ENCODE peak calls at places on chromosomes 4 and X, in ten cellular contexts. One of them, this sample, is unnamed.

GRCh38 chr4:63556332-63556731 is 852.9 kb downstream of the TECRL start:
- DNase-seq in HTR-8/SVneo: no peak
- DNase-seq in stimulated activated CD8-positive, alpha-beta memory T cell treated with anti-CD3 and anti-CD28 coated beads, Interleukin-15, amount 100 ng/mL, for 1 hour: no peak
- DNase-seq in HFFc6: no peak
- DNase-seq in MG63: no peak
- DNase-seq in stimulated activated CD4-positive, alpha-beta T cell treated with anti-CD3 and anti-CD28 coated beads, TNF-alpha, amount 100 ng/mL, for 24 hours: no peak
- DNase-seq in right lobe of liver: no peak
- DNase-seq in CD8-positive, alpha-beta memory T cell: no peak
- DNase-seq in AG10803: no peak
- DNase-seq in AG09309: no peak
- DNase-seq in this sample: no peak

GRCh38 chr4:139555705-139556070 is 331 bp downstream of the SETD7 start:
- DNase-seq in HTR-8/SVneo: peak; percentile 20
- DNase-seq in stimulated activated CD8-positive, alpha-beta memory T cell treated with anti-CD3 and anti-CD28 coated beads, Interleukin-15, amount 100 ng/mL, for 1 hour: no peak
- DNase-seq in HFFc6: no peak
- DNase-seq in MG63: peak; percentile 44
- DNase-seq in stimulated activated CD4-positive, alpha-beta T cell treated with anti-CD3 and anti-CD28 coated beads, TNF-alpha, amount 100 ng/mL, for 24 hours: no peak
- DNase-seq in right lobe of liver: peak; percentile 81
- DNase-seq in CD8-positive, alpha-beta memory T cell: peak; percentile 11
- DNase-seq in AG10803: no peak
- DNase-seq in AG09309: no peak
- DNase-seq in this sample: peak; percentile 30

GRCh38 chr4:118918388-118918787 is 29.7 kb downstream of the SYNPO2 start:
- DNase-seq in HTR-8/SVneo: peak; percentile 39
- DNase-seq in stimulated activated CD8-positive, alpha-beta memory T cell treated with anti-CD3 and anti-CD28 coated beads, Interleukin-15, amount 100 ng/mL, for 1 hour: no peak
- DNase-seq in HFFc6: peak; percentile 79
- DNase-seq in MG63: peak; percentile 25
- DNase-seq in stimulated activated CD4-positive, alpha-beta T cell treated with anti-CD3 and anti-CD28 coated beads, TNF-alpha, amount 100 ng/mL, for 24 hours: no peak
- DNase-seq in right lobe of liver: no peak
- DNase-seq in CD8-positive, alpha-beta memory T cell: no peak
- DNase-seq in AG10803: peak; percentile 82
- DNase-seq in AG09309: peak; percentile 58
- DNase-seq in this sample: no peak

GRCh38 chrX:130393451-130394074 is 8.1 kb upstream of the GPR119 start:
- DNase-seq in HTR-8/SVneo: peak; percentile 14
- DNase-seq in stimulated activated CD8-positive, alpha-beta memory T cell treated with anti-CD3 and anti-CD28 coated beads, Interleukin-15, amount 100 ng/mL, for 1 hour: no peak
- DNase-seq in HFFc6: peak; percentile 43
- DNase-seq in MG63: peak; percentile 43
- DNase-seq in stimulated activated CD4-positive, alpha-beta T cell treated with anti-CD3 and anti-CD28 coated beads, TNF-alpha, amount 100 ng/mL, for 24 hours: no peak
- DNase-seq in right lobe of liver: peak; percentile 48
- DNase-seq in CD8-positive, alpha-beta memory T cell: no peak
- DNase-seq in AG10803: peak; percentile 62
- DNase-seq in AG09309: peak; percentile 29
- DNase-seq in this sample: no peak

GRCh38 chr4:154506253-154506652 is 14.7 kb upstream of the DCHS2 start:
- DNase-seq in HTR-8/SVneo: peak; percentile 11
- DNase-seq in stimulated activated CD8-positive, alpha-beta memory T cell treated with anti-CD3 and anti-CD28 coated beads, Interleukin-15, amount 100 ng/mL, for 1 hour: no peak
- DNase-seq in HFFc6: peak; percentile 30
- DNase-seq in MG63: no peak
- DNase-seq in stimulated activated CD4-positive, alpha-beta T cell treated with anti-CD3 and anti-CD28 coated beads, TNF-alpha, amount 100 ng/mL, for 24 hours: no peak
- DNase-seq in right lobe of liver: no peak
- DNase-seq in CD8-positive, alpha-beta memory T cell: no peak
- DNase-seq in AG10803: peak; percentile 37
- DNase-seq in AG09309: peak; percentile 5
- DNase-seq in this sample: no peak

GRCh38 chr4:169202878-169203277 is 67.9 kb downstream of the SH3RF1 start:
- DNase-seq in HTR-8/SVneo: no peak
- DNase-seq in stimulated activated CD8-positive, alpha-beta memory T cell treated with anti-CD3 and anti-CD28 coated beads, Interleukin-15, amount 100 ng/mL, for 1 hour: no peak
- DNase-seq in HFFc6: no peak
- DNase-seq in MG63: no peak
- DNase-seq in stimulated activated CD4-positive, alpha-beta T cell treated with anti-CD3 and anti-CD28 coated beads, TNF-alpha, amount 100 ng/mL, for 24 hours: no peak
- DNase-seq in right lobe of liver: no peak
- DNase-seq in CD8-positive, alpha-beta memory T cell: no peak
- DNase-seq in AG10803: no peak
- DNase-seq in AG09309: no peak
- DNase-seq in this sample: no peak

GRCh38 chr4:89283975-89284556 is 23.5 kb downstream of the GPRIN3 start:
- DNase-seq in HTR-8/SVneo: no peak
- DNase-seq in stimulated activated CD8-positive, alpha-beta memory T cell treated with anti-CD3 and anti-CD28 coated beads, Interleukin-15, amount 100 ng/mL, for 1 hour: no peak
- DNase-seq in HFFc6: no peak
- DNase-seq in MG63: no peak
- DNase-seq in stimulated activated CD4-positive, alpha-beta T cell treated with anti-CD3 and anti-CD28 coated beads, TNF-alpha, amount 100 ng/mL, for 24 hours: no peak
- DNase-seq in right lobe of liver: no peak
- DNase-seq in CD8-positive, alpha-beta memory T cell: no peak
- DNase-seq in AG10803: no peak
- DNase-seq in AG09309: no peak
- DNase-seq in this sample: no peak

GRCh38 chrX:142040906-142041305 is 137.2 kb downstream of the MAGEC1 start:
- DNase-seq in HTR-8/SVneo: no peak
- DNase-seq in stimulated activated CD8-positive, alpha-beta memory T cell treated with anti-CD3 and anti-CD28 coated beads, Interleukin-15, amount 100 ng/mL, for 1 hour: no peak
- DNase-seq in HFFc6: no peak
- DNase-seq in MG63: no peak
- DNase-seq in stimulated activated CD4-positive, alpha-beta T cell treated with anti-CD3 and anti-CD28 coated beads, TNF-alpha, amount 100 ng/mL, for 24 hours: no peak
- DNase-seq in right lobe of liver: no peak
- DNase-seq in CD8-positive, alpha-beta memory T cell: no peak
- DNase-seq in AG10803: no peak
- DNase-seq in AG09309: no peak
- DNase-seq in this sample: no peak

GRCh38 chrX:10235851-10236250 is 79.1 kb downstream of the CLCN4 start:
- DNase-seq in HTR-8/SVneo: no peak
- DNase-seq in stimulated activated CD8-positive, alpha-beta memory T cell treated with anti-CD3 and anti-CD28 coated beads, Interleukin-15, amount 100 ng/mL, for 1 hour: no peak
- DNase-seq in HFFc6: no peak
- DNase-seq in MG63: peak; percentile 48
- DNase-seq in stimulated activated CD4-positive, alpha-beta T cell treated with anti-CD3 and anti-CD28 coated beads, TNF-alpha, amount 100 ng/mL, for 24 hours: no peak
- DNase-seq in right lobe of liver: no peak
- DNase-seq in CD8-positive, alpha-beta memory T cell: no peak
- DNase-seq in AG10803: peak; percentile 79
- DNase-seq in AG09309: peak; percentile 80
- DNase-seq in this sample: no peak

GRCh38 chr4:88613417-88613875 is 21.2 kb downstream of the HERC3 start:
- DNase-seq in HTR-8/SVneo: no peak
- DNase-seq in stimulated activated CD8-positive, alpha-beta memory T cell treated with anti-CD3 and anti-CD28 coated beads, Interleukin-15, amount 100 ng/mL, for 1 hour: peak; percentile 1
- DNase-seq in HFFc6: no peak
- DNase-seq in MG63: no peak
- DNase-seq in stimulated activated CD4-positive, alpha-beta T cell treated with anti-CD3 and anti-CD28 coated beads, TNF-alpha, amount 100 ng/mL, for 24 hours: no peak
- DNase-seq in right lobe of liver: no peak
- DNase-seq in CD8-positive, alpha-beta memory T cell: peak; percentile 82
- DNase-seq in AG10803: no peak
- DNase-seq in AG09309: no peak
- DNase-seq in this sample: no peak

GRCh38 chrX:49840679-49841078 is 11.6 kb downstream of the PAGE4 start:
- DNase-seq in HTR-8/SVneo: peak; percentile 26
- DNase-seq in stimulated activated CD8-positive, alpha-beta memory T cell treated with anti-CD3 and anti-CD28 coated beads, Interleukin-15, amount 100 ng/mL, for 1 hour: no peak
- DNase-seq in HFFc6: peak; percentile 56
- DNase-seq in MG63: peak; percentile 50
- DNase-seq in stimulated activated CD4-positive, alpha-beta T cell treated with anti-CD3 and anti-CD28 coated beads, TNF-alpha, amount 100 ng/mL, for 24 hours: peak; percentile 45
- DNase-seq in right lobe of liver: peak; percentile 57
- DNase-seq in CD8-positive, alpha-beta memory T cell: peak; percentile 10
- DNase-seq in AG10803: peak; percentile 25
- DNase-seq in AG09309: no peak
- DNase-seq in this sample: no peak

GRCh38 chr4:70392057-70392776 is 5.5 kb upstream of the OPRPN start:
- DNase-seq in HTR-8/SVneo: no peak
- DNase-seq in stimulated activated CD8-positive, alpha-beta memory T cell treated with anti-CD3 and anti-CD28 coated beads, Interleukin-15, amount 100 ng/mL, for 1 hour: no peak
- DNase-seq in HFFc6: no peak
- DNase-seq in MG63: no peak
- DNase-seq in stimulated activated CD4-positive, alpha-beta T cell treated with anti-CD3 and anti-CD28 coated beads, TNF-alpha, amount 100 ng/mL, for 24 hours: no peak
- DNase-seq in right lobe of liver: no peak
- DNase-seq in CD8-positive, alpha-beta memory T cell: no peak
- DNase-seq in AG10803: no peak
- DNase-seq in AG09309: no peak
- DNase-seq in this sample: no peak

GRCh38 chrX:119516157-119516702 is 48.0 kb downstream of the SLC25A5 start:
- DNase-seq in HTR-8/SVneo: peak; percentile 77
- DNase-seq in stimulated activated CD8-positive, alpha-beta memory T cell treated with anti-CD3 and anti-CD28 coated beads, Interleukin-15, amount 100 ng/mL, for 1 hour: no peak
- DNase-seq in HFFc6: peak; percentile 66
- DNase-seq in MG63: no peak
- DNase-seq in stimulated activated CD4-positive, alpha-beta T cell treated with anti-CD3 and anti-CD28 coated beads, TNF-alpha, amount 100 ng/mL, for 24 hours: peak; percentile 4
- DNase-seq in right lobe of liver: no peak
- DNase-seq in CD8-positive, alpha-beta memory T cell: peak; percentile 60
- DNase-seq in AG10803: peak; percentile 64
- DNase-seq in AG09309: no peak
- DNase-seq in this sample: peak; percentile 52

GRCh38 chrX:22366166-22366702 is 93.5 kb downstream of the CBLL2 start:
- DNase-seq in HTR-8/SVneo: no peak
- DNase-seq in stimulated activated CD8-positive, alpha-beta memory T cell treated with anti-CD3 and anti-CD28 coated beads, Interleukin-15, amount 100 ng/mL, for 1 hour: no peak
- DNase-seq in HFFc6: no peak
- DNase-seq in MG63: no peak
- DNase-seq in stimulated activated CD4-positive, alpha-beta T cell treated with anti-CD3 and anti-CD28 coated beads, TNF-alpha, amount 100 ng/mL, for 24 hours: no peak
- DNase-seq in right lobe of liver: no peak
- DNase-seq in CD8-positive, alpha-beta memory T cell: no peak
- DNase-seq in AG10803: peak; percentile 34
- DNase-seq in AG09309: peak; percentile 4
- DNase-seq in this sample: no peak

GRCh38 chr4:535181-535923 is 36.3 kb downstream of the PIGG start:
- DNase-seq in HTR-8/SVneo: no peak
- DNase-seq in stimulated activated CD8-positive, alpha-beta memory T cell treated with anti-CD3 and anti-CD28 coated beads, Interleukin-15, amount 100 ng/mL, for 1 hour: no peak
- DNase-seq in HFFc6: no peak
- DNase-seq in MG63: no peak
- DNase-seq in stimulated activated CD4-positive, alpha-beta T cell treated with anti-CD3 and anti-CD28 coated beads, TNF-alpha, amount 100 ng/mL, for 24 hours: no peak
- DNase-seq in right lobe of liver: no peak
- DNase-seq in CD8-positive, alpha-beta memory T cell: no peak
- DNase-seq in AG10803: no peak
- DNase-seq in AG09309: no peak
- DNase-seq in this sample: no peak

GRCh38 chr4:113691676-113692075 is 69.9 kb downstream of the CAMK2D start:
- DNase-seq in HTR-8/SVneo: no peak
- DNase-seq in stimulated activated CD8-positive, alpha-beta memory T cell treated with anti-CD3 and anti-CD28 coated beads, Interleukin-15, amount 100 ng/mL, for 1 hour: no peak
- DNase-seq in HFFc6: no peak
- DNase-seq in MG63: no peak
- DNase-seq in stimulated activated CD4-positive, alpha-beta T cell treated with anti-CD3 and anti-CD28 coated beads, TNF-alpha, amount 100 ng/mL, for 24 hours: no peak
- DNase-seq in right lobe of liver: no peak
- DNase-seq in CD8-positive, alpha-beta memory T cell: no peak
- DNase-seq in AG10803: no peak
- DNase-seq in AG09309: no peak
- DNase-seq in this sample: no peak

GRCh38 chr4:186009976-186010375 is 59.0 kb upstream of the TLR3 start:
- DNase-seq in HTR-8/SVneo: no peak
- DNase-seq in stimulated activated CD8-positive, alpha-beta memory T cell treated with anti-CD3 and anti-CD28 coated beads, Interleukin-15, amount 100 ng/mL, for 1 hour: no peak
- DNase-seq in HFFc6: no peak
- DNase-seq in MG63: no peak
- DNase-seq in stimulated activated CD4-positive, alpha-beta T cell treated with anti-CD3 and anti-CD28 coated beads, TNF-alpha, amount 100 ng/mL, for 24 hours: no peak
- DNase-seq in right lobe of liver: no peak
- DNase-seq in CD8-positive, alpha-beta memory T cell: no peak
- DNase-seq in AG10803: no peak
- DNase-seq in AG09309: no peak
- DNase-seq in this sample: no peak

GRCh38 chr4:99382745-99383360 is 30.3 kb upstream of the ADH1C start:
- DNase-seq in HTR-8/SVneo: no peak
- DNase-seq in stimulated activated CD8-positive, alpha-beta memory T cell treated with anti-CD3 and anti-CD28 coated beads, Interleukin-15, amount 100 ng/mL, for 1 hour: no peak
- DNase-seq in HFFc6: no peak
- DNase-seq in MG63: no peak
- DNase-seq in stimulated activated CD4-positive, alpha-beta T cell treated with anti-CD3 and anti-CD28 coated beads, TNF-alpha, amount 100 ng/mL, for 24 hours: no peak
- DNase-seq in right lobe of liver: peak; percentile 57
- DNase-seq in CD8-positive, alpha-beta memory T cell: no peak
- DNase-seq in AG10803: no peak
- DNase-seq in AG09309: no peak
- DNase-seq in this sample: no peak

GRCh38 chr4:149927514-149927913 is 111.9 kb upstream of the IQCM start:
- DNase-seq in HTR-8/SVneo: no peak
- DNase-seq in stimulated activated CD8-positive, alpha-beta memory T cell treated with anti-CD3 and anti-CD28 coated beads, Interleukin-15, amount 100 ng/mL, for 1 hour: no peak
- DNase-seq in HFFc6: no peak
- DNase-seq in MG63: no peak
- DNase-seq in stimulated activated CD4-positive, alpha-beta T cell treated with anti-CD3 and anti-CD28 coated beads, TNF-alpha, amount 100 ng/mL, for 24 hours: no peak
- DNase-seq in right lobe of liver: no peak
- DNase-seq in CD8-positive, alpha-beta memory T cell: no peak
- DNase-seq in AG10803: no peak
- DNase-seq in AG09309: no peak
- DNase-seq in this sample: no peak

GRCh38 chr4:113760094-113760851 is 1.3 kb downstream of the CAMK2D start:
- DNase-seq in HTR-8/SVneo: no peak
- DNase-seq in stimulated activated CD8-positive, alpha-beta memory T cell treated with anti-CD3 and anti-CD28 coated beads, Interleukin-15, amount 100 ng/mL, for 1 hour: peak; percentile 4
- DNase-seq in HFFc6: peak; percentile 11
- DNase-seq in MG63: peak; percentile 11
- DNase-seq in stimulated activated CD4-positive, alpha-beta T cell treated with anti-CD3 and anti-CD28 coated beads, TNF-alpha, amount 100 ng/mL, for 24 hours: peak; percentile 18
- DNase-seq in right lobe of liver: peak; percentile 46
- DNase-seq in CD8-positive, alpha-beta memory T cell: peak; percentile 43
- DNase-seq in AG10803: peak; percentile 54
- DNase-seq in AG09309: no peak
- DNase-seq in this sample: no peak

GRCh38 chr4:113639311-113639710 is 122.2 kb downstream of the CAMK2D start:
- DNase-seq in HTR-8/SVneo: no peak
- DNase-seq in stimulated activated CD8-positive, alpha-beta memory T cell treated with anti-CD3 and anti-CD28 coated beads, Interleukin-15, amount 100 ng/mL, for 1 hour: no peak
- DNase-seq in HFFc6: no peak
- DNase-seq in MG63: no peak
- DNase-seq in stimulated activated CD4-positive, alpha-beta T cell treated with anti-CD3 and anti-CD28 coated beads, TNF-alpha, amount 100 ng/mL, for 24 hours: no peak
- DNase-seq in right lobe of liver: no peak
- DNase-seq in CD8-positive, alpha-beta memory T cell: no peak
- DNase-seq in AG10803: no peak
- DNase-seq in AG09309: no peak
- DNase-seq in this sample: no peak

GRCh38 chrX:11558972-11559371 is 106.7 kb downstream of the ARHGAP6 start:
- DNase-seq in HTR-8/SVneo: no peak
- DNase-seq in stimulated activated CD8-positive, alpha-beta memory T cell treated with anti-CD3 and anti-CD28 coated beads, Interleukin-15, amount 100 ng/mL, for 1 hour: peak; percentile 0
- DNase-seq in HFFc6: no peak
- DNase-seq in MG63: peak; percentile 26
- DNase-seq in stimulated activated CD4-positive, alpha-beta T cell treated with anti-CD3 and anti-CD28 coated beads, TNF-alpha, amount 100 ng/mL, for 24 hours: peak; percentile 35
- DNase-seq in right lobe of liver: no peak
- DNase-seq in CD8-positive, alpha-beta memory T cell: peak; percentile 23
- DNase-seq in AG10803: no peak
- DNase-seq in AG09309: no peak
- DNase-seq in this sample: peak; percentile 2

GRCh38 chr4:138494931-138495330 is 252.8 kb upstream of the SLC7A11 start:
- DNase-seq in HTR-8/SVneo: no peak
- DNase-seq in stimulated activated CD8-positive, alpha-beta memory T cell treated with anti-CD3 and anti-CD28 coated beads, Interleukin-15, amount 100 ng/mL, for 1 hour: no peak
- DNase-seq in HFFc6: peak; percentile 20
- DNase-seq in MG63: peak; percentile 1
- DNase-seq in stimulated activated CD4-positive, alpha-beta T cell treated with anti-CD3 and anti-CD28 coated beads, TNF-alpha, amount 100 ng/mL, for 24 hours: no peak
- DNase-seq in right lobe of liver: no peak
- DNase-seq in CD8-positive, alpha-beta memory T cell: no peak
- DNase-seq in AG10803: peak; percentile 58
- DNase-seq in AG09309: no peak
- DNase-seq in this sample: no peak

GRCh38 chrX:72297953-72298730 is 7.6 kb downstream of the CITED1 start:
- DNase-seq in HTR-8/SVneo: no peak
- DNase-seq in stimulated activated CD8-positive, alpha-beta memory T cell treated with anti-CD3 and anti-CD28 coated beads, Interleukin-15, amount 100 ng/mL, for 1 hour: no peak
- DNase-seq in HFFc6: peak; percentile 5
- DNase-seq in MG63: no peak
- DNase-seq in stimulated activated CD4-positive, alpha-beta T cell treated with anti-CD3 and anti-CD28 coated beads, TNF-alpha, amount 100 ng/mL, for 24 hours: no peak
- DNase-seq in right lobe of liver: no peak
- DNase-seq in CD8-positive, alpha-beta memory T cell: no peak
- DNase-seq in AG10803: no peak
- DNase-seq in AG09309: no peak
- DNase-seq in this sample: no peak

GRCh38 chrX:6228720-6229119 is at the start of gene NLGN4X:
- DNase-seq in HTR-8/SVneo: no peak
- DNase-seq in stimulated activated CD8-positive, alpha-beta memory T cell treated with anti-CD3 and anti-CD28 coated beads, Interleukin-15, amount 100 ng/mL, for 1 hour: no peak
- DNase-seq in HFFc6: no peak
- DNase-seq in MG63: no peak
- DNase-seq in stimulated activated CD4-positive, alpha-beta T cell treated with anti-CD3 and anti-CD28 coated beads, TNF-alpha, amount 100 ng/mL, for 24 hours: no peak
- DNase-seq in right lobe of liver: no peak
- DNase-seq in CD8-positive, alpha-beta memory T cell: no peak
- DNase-seq in AG10803: no peak
- DNase-seq in AG09309: no peak
- DNase-seq in this sample: no peak

GRCh38 chrX:3638280-3638873 is 75.1 kb downstream of the PRKX start:
- DNase-seq in HTR-8/SVneo: peak; percentile 57
- DNase-seq in stimulated activated CD8-positive, alpha-beta memory T cell treated with anti-CD3 and anti-CD28 coated beads, Interleukin-15, amount 100 ng/mL, for 1 hour: no peak
- DNase-seq in HFFc6: peak; percentile 14
- DNase-seq in MG63: peak; percentile 11
- DNase-seq in stimulated activated CD4-positive, alpha-beta T cell treated with anti-CD3 and anti-CD28 coated beads, TNF-alpha, amount 100 ng/mL, for 24 hours: peak; percentile 18
- DNase-seq in right lobe of liver: no peak
- DNase-seq in CD8-positive, alpha-beta memory T cell: peak; percentile 13
- DNase-seq in AG10803: peak; percentile 34
- DNase-seq in AG09309: no peak
- DNase-seq in this sample: no peak